ENCODE peak calls at places on chromosome 9, in ten cellular contexts. S is astrocyte of the hippocampus, I is activated T-helper 1 cell treated with Interleukin-2 at 50 U/mL for 16 hours, X is GM03348, K is cerebellum, M is NCI-H1048, H is left ventricle myocardium inferior, O is mucosa of descending colon, J is T-helper 17 cell, V is nephron progenitor cell. P is an unnamed sample.

GRCh38 chr9:128276574-128277270 is 646 bp downstream of the SWI5 start:
- DNase-seq in J (no peak), M (no peak), S (peak), X (peak), H (no peak), O (peak), I (no peak), K (peak), V (peak), P (no peak)

GRCh38 chr9:93905473-93906133 is 49.6 kb downstream of the BARX1 start:
- DNase-seq in I (no peak), V (no peak), S (no peak), M (no peak), H (no peak), X (no peak), J (no peak), O (no peak), K (no peak), P (no peak)

GRCh38 chr9:113602126-113603119 is 138.9 kb downstream of the RGS3 start:
- DNase-seq in J (no peak), M (no peak), S (peak), K (peak), O (peak), V (peak), H (peak), X (peak), I (no peak), P (peak)

GRCh38 chr9:101332362-101332761 is 52.4 kb downstream of the BAAT start:
- DNase-seq in M (no peak), O (no peak), I (no peak), H (no peak), V (no peak), J (no peak), S (no peak), K (no peak), X (no peak), P (no peak)

GRCh38 chr9:107176701-107177100 is 106.4 kb upstream of the RAD23B start:
- DNase-seq in V (peak), I (no peak), M (no peak), J (no peak), O (no peak), X (peak), K (no peak), H (no peak), S (peak), P (no peak)

GRCh38 chr9:99445377-99445891 is 223.4 kb downstream of the SEC61B start:
- DNase-seq in K (peak), I (no peak), S (peak), X (peak), M (no peak), J (no peak), O (no peak), H (peak), V (no peak), P (no peak)

GRCh38 chr9:80811003-80811402 is 878.3 kb downstream of the TLE1 start:
- DNase-seq in X (no peak), I (no peak), S (no peak), H (no peak), K (no peak), O (no peak), V (no peak), J (no peak), M (no peak), P (no peak)

GRCh38 chr9:28915256-28915930 is 1342.1 kb upstream of the C9orf72 start:
- DNase-seq in K (no peak), O (peak), I (no peak), X (no peak), H (no peak), V (no peak), J (no peak), M (no peak), S (peak), P (peak)

GRCh38 chr9:129665814-129666511 is 516 bp downstream of the PRRX2 start:
- DNase-seq in V (no peak), X (peak), S (peak), M (no peak), I (no peak), H (no peak), O (no peak), K (no peak), J (no peak), P (no peak)

GRCh38 chr9:136582977-136583735 is 37.3 kb upstream of the NOTCH1 start:
- DNase-seq in M (no peak), J (no peak), S (no peak), O (no peak), X (no peak), V (no peak), K (no peak), H (no peak), I (no peak), P (no peak)

GRCh38 chr9:137411670-137412380 is 11.1 kb downstream of the EXD3 start:
- DNase-seq in J (no peak), S (peak), V (no peak), X (peak), O (peak), K (no peak), I (peak), M (no peak), H (peak), P (peak)